ENCODE peak calls at places on chromosome 14, in eight cellular contexts. J, S, P, Y, B, Q, F and W are unnamed samples. For H3K9me3, the result is how much of the 10 kb centered on the place peaks cover.

GRCh38 chr14:91127411-91127810 is 13.5 kb downstream of the DGLUCY start:
- DNase-seq in S (no peak), B (peak), Q (no peak), J (no peak), P (no peak), Y (peak), F (no peak), W (no peak)

GRCh38 chr14:103141117-103141796 is 18.0 kb downstream of the TNFAIP2 start:
- DNase-seq in F (peak), B (peak), Q (peak), Y (peak), S (peak), J (peak), P (peak), W (peak)

GRCh38 chr14:102799684-102800562 is 22.7 kb downstream of the TRAF3 start:
- DNase-seq in F (no peak), Q (no peak), Y (no peak), B (no peak), J (no peak), P (no peak), S (peak), W (no peak)

GRCh38 chr14:76810953-76811400 is 1.7 kb downstream of the ANGEL1 start:
- DNase-seq in Q (peak), Y (peak), F (no peak), P (peak), B (peak), S (peak), J (no peak), W (peak)

GRCh38 chr14:86430807-86431206 is 900.9 kb downstream of the FLRT2 start:
- DNase-seq in F (no peak), P (no peak), Y (no peak), J (no peak), B (no peak), Q (no peak), S (peak), W (no peak)

GRCh38 chr14:89444044-89444443 is 27.0 kb upstream of the FOXN3 start:
- DNase-seq in P (peak), J (no peak), Q (peak), S (no peak), Y (no peak), B (no peak), F (no peak), W (no peak)

GRCh38 chr14:20559461-20559904 is 1.4 kb downstream of the RNASE9 start:
- DNase-seq in J (no peak), F (no peak), B (no peak), Q (no peak), P (no peak), Y (no peak), S (no peak), W (no peak)

GRCh38 chr14:65476290-65476941 is 63.9 kb downstream of the FUT8 start:
- DNase-seq in B (no peak), P (no peak), F (no peak), Y (no peak), S (no peak), Q (no peak), J (no peak), W (no peak)

GRCh38 chr14:61360796-61361526 is 39.6 kb downstream of the PRKCH start:
- DNase-seq in Q (no peak), J (no peak), S (no peak), B (no peak), F (no peak), Y (no peak), P (no peak), W (no peak)

GRCh38 chr14:60087664-60088063 is 4.1 kb upstream of the PCNX4 start:
- DNase-seq in J (no peak), P (no peak), Q (no peak), F (no peak), B (no peak), S (no peak), Y (no peak), W (no peak)

GRCh38 chr14:81868172-81868571 is 334.5 kb upstream of the SEL1L start:
- DNase-seq in P (no peak), Y (no peak), F (no peak), B (no peak), J (peak), S (no peak), Q (no peak), W (no peak)

GRCh38 chr14:101491841-101492240 is 69.5 kb upstream of the DIO3 start:
- DNase-seq in P (no peak), Y (no peak), B (no peak), S (no peak), Q (no peak), J (no peak), F (no peak), W (no peak)

GRCh38 chr14:69695664-69696527 is 71.0 kb upstream of the SRSF5 start:
- DNase-seq in Q (peak), P (peak), F (no peak), B (no peak), S (peak), Y (no peak), J (no peak), W (peak)

GRCh38 chr14:104376202-104377140 is 203.1 kb upstream of the C14orf180 start:
- DNase-seq in B (no peak), P (no peak), S (no peak), J (no peak), Q (no peak), F (no peak), Y (no peak), W (no peak)

GRCh38 chr14:25833341-25834121 is 764.3 kb downstream of the NOVA1 start:
- DNase-seq in S (no peak), J (peak), Y (peak), P (peak), Q (peak), F (peak), B (peak), W (peak)

GRCh38 chr14:68663385-68664076 is 129.3 kb downstream of the ZFP36L1 start:
- DNase-seq in J (no peak), S (peak), B (no peak), Q (no peak), F (peak), P (no peak), Y (no peak), W (no peak)

GRCh38 chr14:59333235-59333634 is 131.9 kb downstream of the GPR135 start:
- DNase-seq in S (no peak), Y (no peak), F (no peak), P (no peak), J (no peak), B (no peak), Q (no peak), W (no peak)

GRCh38 chr14:33488547-33488946 is 462.3 kb downstream of the EGLN3 start:
- DNase-seq in S (no peak), F (no peak), J (no peak), P (no peak), Q (no peak), B (no peak), Y (no peak), W (no peak)

GRCh38 chr14:33493990-33494389 is 456.9 kb downstream of the EGLN3 start:
- DNase-seq in J (no peak), Q (no peak), S (no peak), P (no peak), B (no peak), F (no peak), Y (no peak), W (no peak)

GRCh38 chr14:33493329-33493728 is 457.5 kb downstream of the EGLN3 start:
- DNase-seq in P (no peak), B (no peak), S (no peak), Q (no peak), Y (no peak), F (no peak), J (no peak), W (no peak)
- H2AFZ ChIP-seq in P (no peak), B (no peak), S (peak), Q (no peak), Y (no peak), F (no peak), J (no peak), W (no peak)

DNA sequence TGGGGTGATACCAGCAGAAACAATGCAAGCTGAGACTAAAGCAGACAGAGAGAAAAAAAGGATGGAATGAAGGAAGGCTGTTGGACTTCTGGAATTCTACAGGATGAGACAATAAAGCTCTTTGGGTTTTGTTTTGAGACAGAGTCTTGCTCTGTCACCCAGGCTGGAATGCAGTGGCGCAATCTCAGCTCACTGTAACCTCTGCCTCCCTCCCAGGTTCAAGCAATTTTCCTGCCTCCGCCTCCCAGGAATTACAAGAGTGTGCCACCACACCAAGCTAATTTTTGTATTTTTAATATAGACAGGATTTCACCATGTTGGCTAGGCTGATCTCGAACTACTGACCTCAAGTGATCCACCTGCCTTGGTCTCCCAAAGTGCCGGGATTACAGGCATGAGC is 115.4 kb downstream of the EXOC5 start:
- DNase-seq in B (no peak), Q (no peak), F (no peak), S (no peak), P (no peak), Y (no peak), J (no peak), W (no peak)
- H3K9me3 ChIP-seq in B (under half), Q (under half), F (under half), S (under half), P (under half), Y (under half), J (under half), W (under half)

DNA sequence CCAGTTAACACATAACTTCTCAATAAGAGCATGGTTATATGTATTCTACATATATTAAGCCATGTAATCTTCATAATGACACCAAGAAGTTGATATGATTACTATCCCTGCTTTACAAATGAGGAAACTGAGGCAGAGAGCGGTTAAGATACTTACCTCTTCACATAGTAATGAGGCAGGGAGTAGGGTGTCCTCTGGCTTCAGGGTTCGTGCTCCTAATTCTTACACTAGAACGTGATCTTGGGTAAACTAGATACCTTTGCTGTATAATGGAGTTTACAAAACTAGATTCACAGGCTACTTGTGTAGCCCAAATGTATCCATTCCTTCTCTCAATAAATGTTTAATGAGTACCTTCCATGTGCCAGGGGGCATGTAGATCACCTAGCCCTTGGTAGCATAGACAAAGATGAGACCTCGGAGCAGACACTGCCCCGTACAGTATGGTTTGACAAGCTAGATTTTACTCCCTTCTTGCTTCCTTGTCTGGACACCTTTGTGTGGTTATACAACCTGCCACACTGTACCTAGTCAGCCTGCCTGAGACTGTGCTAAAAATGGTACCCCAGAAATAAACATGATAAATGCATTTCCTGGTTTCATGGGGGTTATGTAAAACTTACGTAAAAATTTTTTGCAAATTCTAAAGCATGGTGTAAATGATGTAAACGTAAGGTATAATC is 991.8 kb downstream of the VRK1 start:
- DNase-seq in B (no peak), Y (no peak), F (no peak), J (no peak), Q (no peak), S (no peak), P (no peak), W (no peak)
- H2AFZ ChIP-seq in B (no peak), Y (no peak), F (no peak), J (no peak), Q (no peak), S (no peak), P (no peak), W (no peak)

GRCh38 chr14:67580336-67581230 is 19.5 kb downstream of the PIGH start:
- DNase-seq in J (no peak), S (no peak), P (no peak), Y (peak), B (no peak), F (no peak), Q (no peak), W (no peak)

GRCh38 chr14:67582061-67582460 is 18.0 kb downstream of the PIGH start:
- DNase-seq in Y (no peak), B (no peak), F (no peak), J (no peak), Q (no peak), S (no peak), P (no peak), W (no peak)

GRCh38 chr14:67584931-67585330 is 15.1 kb downstream of the PIGH start:
- DNase-seq in J (no peak), P (no peak), Q (no peak), S (no peak), F (no peak), B (no peak), Y (no peak), W (no peak)

GRCh38 chr14:67586302-67586701 is 13.8 kb downstream of the PIGH start:
- DNase-seq in S (no peak), F (no peak), J (no peak), Y (no peak), Q (no peak), P (no peak), B (no peak), W (no peak)

GRCh38 chr14:67583711-67584644 is 16.1 kb downstream of the PIGH start:
- DNase-seq in Y (peak), B (peak), P (peak), Q (peak), S (peak), F (peak), J (no peak), W (peak)
- H3K9me3 ChIP-seq in Y (under half), B (under half), P (under half), Q (under half), S (under half), F (under half), J (under half), W (under half)

DNA sequence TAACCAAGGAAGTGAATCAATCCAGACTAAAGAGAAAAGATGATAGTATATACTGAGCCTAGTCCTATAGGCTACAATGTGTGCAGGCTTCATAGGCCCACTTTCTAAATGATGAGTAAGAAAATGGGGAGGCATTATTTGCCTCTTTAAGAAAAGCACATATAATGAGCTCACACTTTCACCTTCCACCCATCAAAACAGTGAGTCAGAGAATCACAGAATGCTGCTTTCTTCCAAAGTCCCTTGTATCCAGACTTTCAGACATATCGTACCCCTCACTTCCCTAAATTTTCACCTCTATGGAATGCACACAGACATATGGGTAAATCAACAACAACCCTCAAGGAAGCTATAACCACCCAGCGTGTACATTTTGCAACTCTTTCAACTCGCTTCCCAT is 286.4 kb upstream of the PRKD1 start:
- DNase-seq in S (peak), Q (peak), Y (no peak), J (no peak), B (no peak), P (no peak), F (no peak), W (no peak)
- H2AFZ ChIP-seq in S (peak), Q (no peak), Y (no peak), J (no peak), B (no peak), P (no peak), F (no peak), W (no peak)

DNA sequence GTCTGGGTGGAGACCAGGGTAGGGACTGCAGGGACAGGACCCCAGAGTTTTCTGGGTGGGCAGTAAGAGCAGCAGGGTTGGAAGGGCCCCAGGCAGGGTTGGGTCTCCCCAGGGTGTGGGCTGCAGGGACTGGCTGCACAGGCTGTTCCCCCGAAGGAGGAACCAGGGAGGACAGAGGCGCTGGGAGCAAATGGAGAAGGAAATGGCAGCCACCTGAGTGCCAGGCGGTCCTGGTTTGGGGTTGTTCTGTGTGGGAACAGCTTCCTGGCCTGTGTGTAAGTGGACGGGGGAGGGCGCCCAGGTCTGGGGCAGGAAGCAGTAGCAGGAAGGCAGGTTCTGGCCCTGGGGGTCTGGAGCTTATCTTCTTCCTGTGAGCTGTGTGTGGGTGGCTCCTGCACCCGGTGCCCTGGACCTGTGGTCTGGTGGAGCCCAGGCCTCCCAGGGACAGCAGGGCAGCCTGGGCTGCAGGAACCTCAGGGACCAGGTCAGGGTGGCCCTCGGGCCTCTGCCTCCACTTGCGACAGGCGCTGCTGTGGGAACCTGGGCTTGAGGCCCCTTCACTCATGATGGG is 372.8 kb downstream of the TMEM121 start:
- DNase-seq in Q (no peak), Y (no peak), F (no peak), S (no peak), P (no peak), B (no peak), J (no peak), W (no peak)
- H3K9me3 ChIP-seq in Q (under half), Y (under half), F (under half), S (half or more), P (under half), B (under half), J (half or more), W (under half)

DNA sequence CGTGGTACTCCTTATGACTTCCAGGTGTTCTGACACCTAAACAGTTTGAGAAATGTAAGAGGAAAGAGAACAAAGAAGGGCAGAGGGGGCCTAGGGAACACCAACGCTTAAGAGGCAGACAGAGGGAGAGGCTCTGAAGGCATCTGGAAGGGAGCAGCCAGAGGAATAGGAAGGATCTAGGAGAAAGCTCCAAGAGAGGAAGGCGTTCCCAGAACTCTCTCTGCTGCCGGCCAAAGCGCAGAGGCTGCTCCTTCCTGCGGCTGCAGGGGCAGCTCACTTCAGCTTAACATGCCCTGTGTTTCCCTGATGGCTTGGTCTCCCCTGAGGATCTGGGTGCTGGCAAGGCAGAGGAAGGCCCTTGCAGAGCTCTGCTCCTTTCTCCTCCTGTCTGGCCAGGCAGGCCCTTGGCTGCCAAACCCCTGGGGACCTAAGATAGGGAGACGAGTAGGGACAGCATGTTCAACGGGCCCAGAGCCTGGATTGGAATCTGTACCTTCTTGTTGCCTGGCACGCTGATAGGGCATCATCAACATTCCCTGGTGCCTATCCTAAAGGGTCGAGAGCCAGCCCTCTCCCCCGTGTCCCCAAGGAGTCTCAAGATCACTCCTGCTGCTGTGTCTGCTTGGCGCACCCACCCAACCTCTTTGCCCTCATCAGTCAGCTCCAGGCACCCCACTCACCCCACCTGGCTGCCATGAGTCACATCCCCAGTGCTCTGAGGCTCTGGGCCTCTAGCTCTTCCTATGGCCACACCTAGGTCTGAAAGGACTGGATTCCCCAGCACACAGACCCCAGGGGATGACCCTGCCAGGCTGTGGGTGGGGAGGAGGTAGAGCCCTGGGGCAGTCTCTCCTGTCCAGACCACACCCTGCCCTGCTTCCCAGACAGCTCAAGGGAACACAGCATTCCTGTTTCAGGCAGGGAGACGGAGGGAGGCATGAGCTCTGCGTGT is 45.6 kb downstream of the LTBP2 start:
- DNase-seq in J (no peak), S (no peak), P (no peak), Y (no peak), F (no peak), Q (no peak), B (no peak), W (no peak)
- H2AFZ ChIP-seq in J (no peak), S (peak), P (no peak), Y (no peak), F (no peak), Q (no peak), B (no peak), W (no peak)